ENCODE peak calls at places on chromosomes 3 and 15, in five cellular contexts. Z is activated effector memory CD4-positive, alpha-beta T cell treated with anti-CD3 and anti-CD28 coated beads, Interleukin-2, amount 50 U/mL, for 16 hours; U is RCC 7860; S is effector memory CD8-positive, alpha-beta T cell; P is left colon. H is an unnamed sample.

GRCh38 chr15:48693474-48693873 is 48.0 kb upstream of the FBN1 start:
- DNase-seq in S (no peak), U (peak), Z (no peak), P (no peak), H (no peak)

GRCh38 chr3:149648525-149648924 is 9.3 kb downstream of the WWTR1 start:
- DNase-seq in U (no peak), Z (no peak), P (no peak), S (no peak), H (no peak)

GRCh38 chr3:37221407-37221806 is 47.0 kb upstream of the LRRFIP2 start:
- DNase-seq in P (no peak), Z (no peak), U (peak), S (no peak), H (peak)

GRCh38 chr3:6928064-6928463 is 67.1 kb downstream of the GRM7 start:
- DNase-seq in S (no peak), U (no peak), Z (no peak), P (no peak), H (no peak)

GRCh38 chr3:46700772-46701171 is 420 bp upstream of the TMIE start:
- DNase-seq in Z (no peak), P (no peak), S (no peak), U (peak), H (no peak)

GRCh38 chr3:14063152-14063551 is 61.5 kb downstream of the CHCHD4 start:
- DNase-seq in Z (no peak), U (no peak), P (no peak), S (no peak), H (no peak)

GRCh38 chr15:64502537-64502936 is 42.2 kb downstream of the ZNF609 start:
- DNase-seq in U (no peak), S (no peak), P (no peak), Z (no peak), H (no peak)

GRCh38 chr3:45817788-45818523 is 21.6 kb upstream of the SLC6A20 start:
- DNase-seq in U (peak), S (no peak), Z (no peak), P (no peak), H (peak)

GRCh38 chr3:30145281-30145680 is 461.1 kb upstream of the TGFBR2 start:
- DNase-seq in U (no peak), Z (no peak), S (no peak), P (no peak), H (no peak)

H was measured in RWPE2.